ENCODE peak calls at places on chromosome 10, in six cellular contexts. One of them, this sample, is unnamed.

GRCh38 chr10:72297281-72297967 is 23.7 kb downstream of the DDIT4 start:
- DNase-seq in body of pancreas: peak
- DNase-seq in NCI-H69: peak
- DNase-seq in LoVo: peak
- DNase-seq in IMR-90: peak
- DNase-seq in T follicular helper cell: peak
- DNase-seq in this sample: peak

GRCh38 chr10:10886861-10887539 is 130.7 kb upstream of the CELF2 start:
- DNase-seq in NCI-H69: no peak
- DNase-seq in T follicular helper cell: no peak
- DNase-seq in IMR-90: no peak
- DNase-seq in LoVo: no peak
- DNase-seq in body of pancreas: no peak
- DNase-seq in this sample: peak

GRCh38 chr10:11058014-11058413 is 40.3 kb downstream of the CELF2 start:
- DNase-seq in NCI-H69: no peak
- DNase-seq in LoVo: no peak
- DNase-seq in T follicular helper cell: no peak
- DNase-seq in body of pancreas: no peak
- DNase-seq in IMR-90: no peak
- DNase-seq in this sample: no peak

GRCh38 chr10:12431453-12432101 is 82.2 kb downstream of the CAMK1D start:
- DNase-seq in IMR-90: no peak
- DNase-seq in NCI-H69: peak
- DNase-seq in LoVo: no peak
- DNase-seq in body of pancreas: no peak
- DNase-seq in T follicular helper cell: no peak
- DNase-seq in this sample: no peak

GRCh38 chr10:13890233-13890616 is 303.5 kb downstream of the PRPF18 start:
- DNase-seq in LoVo: no peak
- DNase-seq in IMR-90: peak
- DNase-seq in T follicular helper cell: no peak
- DNase-seq in body of pancreas: no peak
- DNase-seq in NCI-H69: no peak
- DNase-seq in this sample: no peak

GRCh38 chr10:86439544-86439943 is 72.9 kb upstream of the GRID1 start:
- DNase-seq in LoVo: no peak
- DNase-seq in IMR-90: peak
- DNase-seq in T follicular helper cell: no peak
- DNase-seq in NCI-H69: peak
- DNase-seq in body of pancreas: peak
- DNase-seq in this sample: peak

GRCh38 chr10:78441010-78441409 is 407.3 kb downstream of the RPS24 start:
- DNase-seq in LoVo: no peak
- DNase-seq in body of pancreas: no peak
- DNase-seq in NCI-H69: no peak
- DNase-seq in IMR-90: no peak
- DNase-seq in T follicular helper cell: no peak
- DNase-seq in this sample: no peak

GRCh38 chr10:114658175-114658574 is at the start of gene ABLIM1:
- DNase-seq in LoVo: no peak
- DNase-seq in IMR-90: no peak
- DNase-seq in T follicular helper cell: no peak
- DNase-seq in NCI-H69: no peak
- DNase-seq in body of pancreas: no peak
- DNase-seq in this sample: no peak

GRCh38 chr10:44294726-44295412 is 90.0 kb downstream of the CXCL12 start:
- DNase-seq in body of pancreas: no peak
- DNase-seq in LoVo: no peak
- DNase-seq in T follicular helper cell: no peak
- DNase-seq in NCI-H69: no peak
- DNase-seq in IMR-90: no peak
- DNase-seq in this sample: no peak

GRCh38 chr10:111440501-111440900 is 363.7 kb downstream of the ADRA2A start:
- DNase-seq in IMR-90: no peak
- DNase-seq in T follicular helper cell: no peak
- DNase-seq in NCI-H69: peak
- DNase-seq in LoVo: no peak
- DNase-seq in body of pancreas: no peak
- DNase-seq in this sample: no peak

GRCh38 chr10:91587710-91588638 is 44.9 kb downstream of the PPP1R3C start:
- DNase-seq in T follicular helper cell: no peak
- DNase-seq in body of pancreas: peak
- DNase-seq in IMR-90: peak
- DNase-seq in LoVo: no peak
- DNase-seq in NCI-H69: no peak
- DNase-seq in this sample: peak

GRCh38 chr10:34702093-34702952 is 112.8 kb downstream of the PARD3 start:
- DNase-seq in body of pancreas: no peak
- DNase-seq in LoVo: no peak
- DNase-seq in T follicular helper cell: no peak
- DNase-seq in IMR-90: no peak
- DNase-seq in NCI-H69: peak
- DNase-seq in this sample: no peak

GRCh38 chr10:34593955-34594354 is 221.1 kb downstream of the PARD3 start:
- DNase-seq in T follicular helper cell: no peak
- DNase-seq in NCI-H69: peak
- DNase-seq in LoVo: no peak
- DNase-seq in IMR-90: no peak
- DNase-seq in body of pancreas: no peak
- DNase-seq in this sample: no peak

GRCh38 chr10:4270116-4270515 is 485.1 kb upstream of the KLF6 start:
- DNase-seq in LoVo: no peak
- DNase-seq in IMR-90: peak
- DNase-seq in NCI-H69: no peak
- DNase-seq in body of pancreas: no peak
- DNase-seq in T follicular helper cell: no peak
- DNase-seq in this sample: peak

GRCh38 chr10:79320785-79321493 is 26.3 kb upstream of the PPIF start:
- DNase-seq in NCI-H69: no peak
- DNase-seq in body of pancreas: no peak
- DNase-seq in IMR-90: peak
- DNase-seq in T follicular helper cell: no peak
- DNase-seq in LoVo: no peak
- DNase-seq in this sample: peak

GRCh38 chr10:13659887-13660544 is 73.3 kb downstream of the PRPF18 start:
- DNase-seq in body of pancreas: peak
- DNase-seq in IMR-90: peak
- DNase-seq in LoVo: peak
- DNase-seq in NCI-H69: peak
- DNase-seq in T follicular helper cell: peak
- DNase-seq in this sample: peak

GRCh38 chr10:7826971-7827370 is 8.7 kb downstream of the TAF3 start:
- DNase-seq in NCI-H69: no peak
- DNase-seq in LoVo: no peak
- DNase-seq in T follicular helper cell: no peak
- DNase-seq in body of pancreas: peak
- DNase-seq in IMR-90: peak
- DNase-seq in this sample: peak

GRCh38 chr10:114678806-114679205 is 20.7 kb upstream of the ABLIM1 start:
- DNase-seq in NCI-H69: peak
- DNase-seq in IMR-90: no peak
- DNase-seq in T follicular helper cell: no peak
- DNase-seq in LoVo: no peak
- DNase-seq in body of pancreas: no peak
- DNase-seq in this sample: no peak

GRCh38 chr10:127243490-127244272 is 47.3 kb upstream of the INSYN2A start:
- DNase-seq in T follicular helper cell: no peak
- DNase-seq in body of pancreas: peak
- DNase-seq in LoVo: peak
- DNase-seq in NCI-H69: peak
- DNase-seq in IMR-90: peak
- DNase-seq in this sample: peak

GRCh38 chr10:113907166-113907565 is 52.7 kb downstream of the NHLRC2 start:
- DNase-seq in T follicular helper cell: no peak
- DNase-seq in LoVo: no peak
- DNase-seq in IMR-90: peak
- DNase-seq in body of pancreas: no peak
- DNase-seq in NCI-H69: no peak
- DNase-seq in this sample: peak

GRCh38 chr10:22231260-22231659 is 13.4 kb upstream of the EBLN1 start:
- DNase-seq in NCI-H69: no peak
- DNase-seq in T follicular helper cell: no peak
- DNase-seq in IMR-90: no peak
- DNase-seq in LoVo: no peak
- DNase-seq in body of pancreas: no peak
- DNase-seq in this sample: no peak

GRCh38 chr10:27723436-27723835 is 22.2 kb downstream of the MKX start:
- DNase-seq in IMR-90: peak
- DNase-seq in body of pancreas: no peak
- DNase-seq in NCI-H69: no peak
- DNase-seq in T follicular helper cell: no peak
- DNase-seq in LoVo: no peak
- DNase-seq in this sample: no peak

GRCh38 chr10:7170626-7171322 is 240.1 kb downstream of the SFMBT2 start:
- DNase-seq in NCI-H69: no peak
- DNase-seq in LoVo: no peak
- DNase-seq in T follicular helper cell: no peak
- DNase-seq in IMR-90: no peak
- DNase-seq in body of pancreas: no peak
- DNase-seq in this sample: no peak

GRCh38 chr10:124093076-124093773 is at the start of gene CHST15:
- DNase-seq in LoVo: no peak
- DNase-seq in IMR-90: no peak
- DNase-seq in body of pancreas: peak
- DNase-seq in NCI-H69: peak
- DNase-seq in T follicular helper cell: no peak
- DNase-seq in this sample: no peak

GRCh38 chr10:44462338-44462914 is 77.5 kb upstream of the CXCL12 start:
- DNase-seq in NCI-H69: no peak
- DNase-seq in LoVo: no peak
- DNase-seq in IMR-90: no peak
- DNase-seq in body of pancreas: no peak
- DNase-seq in T follicular helper cell: no peak
- DNase-seq in this sample: no peak

GRCh38 chr10:44757551-44758205 is 153.5 kb upstream of the TMEM72 start:
- DNase-seq in T follicular helper cell: no peak
- DNase-seq in IMR-90: no peak
- DNase-seq in NCI-H69: no peak
- DNase-seq in body of pancreas: no peak
- DNase-seq in LoVo: no peak
- DNase-seq in this sample: no peak

GRCh38 chr10:17685227-17685840 is 41.4 kb downstream of the STAM start:
- DNase-seq in T follicular helper cell: no peak
- DNase-seq in IMR-90: no peak
- DNase-seq in body of pancreas: no peak
- DNase-seq in LoVo: no peak
- DNase-seq in NCI-H69: no peak
- DNase-seq in this sample: no peak

GRCh38 chr10:91345716-91346115 is 64.4 kb upstream of the HECTD2 start:
- DNase-seq in body of pancreas: no peak
- DNase-seq in IMR-90: peak
- DNase-seq in NCI-H69: no peak
- DNase-seq in T follicular helper cell: no peak
- DNase-seq in LoVo: no peak
- DNase-seq in this sample: no peak

GRCh38 chr10:113436836-113437235 is 116.0 kb upstream of the HABP2 start:
- DNase-seq in T follicular helper cell: no peak
- DNase-seq in LoVo: no peak
- DNase-seq in IMR-90: no peak
- DNase-seq in body of pancreas: no peak
- DNase-seq in NCI-H69: no peak
- DNase-seq in this sample: no peak

GRCh38 chr10:28492556-28492955 is 40.4 kb upstream of the WAC start:
- DNase-seq in NCI-H69: no peak
- DNase-seq in LoVo: no peak
- DNase-seq in T follicular helper cell: no peak
- DNase-seq in IMR-90: no peak
- DNase-seq in body of pancreas: no peak
- DNase-seq in this sample: no peak

GRCh38 chr10:79488303-79488702 is 24.0 kb upstream of the EIF5AL1 start:
- DNase-seq in LoVo: peak
- DNase-seq in NCI-H69: no peak
- DNase-seq in T follicular helper cell: no peak
- DNase-seq in IMR-90: peak
- DNase-seq in body of pancreas: peak
- DNase-seq in this sample: peak

GRCh38 chr10:126500866-126501265 is 112.6 kb upstream of the ADAM12 start:
- DNase-seq in IMR-90: peak
- DNase-seq in T follicular helper cell: no peak
- DNase-seq in body of pancreas: no peak
- DNase-seq in NCI-H69: no peak
- DNase-seq in LoVo: no peak
- DNase-seq in this sample: peak

GRCh38 chr10:15719899-15720634 is at the start of gene ITGA8:
- DNase-seq in NCI-H69: peak
- DNase-seq in T follicular helper cell: no peak
- DNase-seq in body of pancreas: no peak
- DNase-seq in LoVo: no peak
- DNase-seq in IMR-90: no peak
- DNase-seq in this sample: no peak

GRCh38 chr10:17024461-17024860 is 105.2 kb downstream of the CUBN start:
- DNase-seq in LoVo: no peak
- DNase-seq in body of pancreas: no peak
- DNase-seq in T follicular helper cell: no peak
- DNase-seq in NCI-H69: no peak
- DNase-seq in IMR-90: no peak
- DNase-seq in this sample: no peak

This sample was measured in amniotic epithelial cell.